ENCODE peak calls at places on chromosomes 6 and 20, in eight cellular contexts. E is keratinocyte, W is breast epithelium, J is heart left ventricle, G is esophagus muscularis mucosa, P is SJCRH30, T is thoracic aorta, D is pancreas. C is an unnamed sample.

GRCh38 chr6:133632206-133632605 is 256.7 kb upstream of the TCF21 start:
- DNase-seq in E (no peak), W (no peak), J (no peak), G (no peak), P (no peak), T (no peak), D (no peak), C (peak; percentile 77)

GRCh38 chr6:42281016-42281533 is 63.4 kb upstream of the MRPS10 start:
- DNase-seq in E (no peak), W (no peak), J (no peak), G (no peak), P (no peak), T (no peak), D (no peak), C (no peak)

GRCh38 chr6:3784423-3784822 is 32.9 kb upstream of the PXDC1 start:
- DNase-seq in E (no peak), W (no peak), J (no peak), G (no peak), P (no peak), T (no peak), D (no peak), C (no peak)

GRCh38 chr6:43097502-43097901 is 21.4 kb downstream of the PTK7 start:
- DNase-seq in E (no peak), W (no peak), J (no peak), G (no peak), P (no peak), T (no peak), D (no peak), C (no peak)

GRCh38 chr20:57648878-57649616 is 28.8 kb upstream of the ZBP1 start:
- DNase-seq in E (no peak), W (no peak), J (no peak), G (peak; percentile 70), P (no peak), T (no peak), D (no peak), C (no peak)

GRCh38 chr20:32792316-32792715 is 27.4 kb upstream of the MAPRE1 start:
- DNase-seq in E (no peak), W (no peak), J (no peak), G (no peak), P (peak; percentile 98), T (no peak), D (no peak), C (peak; percentile 10)

GRCh38 chr6:39402239-39402751 is 79.8 kb upstream of the KCNK16 start:
- DNase-seq in E (no peak), W (no peak), J (no peak), G (peak; percentile 87), P (no peak), T (no peak), D (no peak), C (peak; percentile 46)

GRCh38 chr20:20450461-20451027 is 82.6 kb downstream of the INSM1 start:
- DNase-seq in E (no peak), W (no peak), J (peak; percentile 66), G (no peak), P (no peak), T (no peak), D (no peak), C (no peak)

GRCh38 chr6:164812706-164813105 is 496.7 kb downstream of the C6orf118 start:
- DNase-seq in E (no peak), W (no peak), J (no peak), G (no peak), P (no peak), T (no peak), D (no peak), C (no peak)

GRCh38 chr6:149846321-149846720 is 17.8 kb downstream of the LRP11 start:
- DNase-seq in E (no peak), W (peak; percentile 65), J (no peak), G (no peak), P (peak; percentile 87), T (no peak), D (no peak), C (peak; percentile 67)

GRCh38 chr6:113488812-113489685 is 368.1 kb upstream of the MARCKS start:
- DNase-seq in E (no peak), W (no peak), J (no peak), G (no peak), P (no peak), T (no peak), D (no peak), C (no peak)

GRCh38 chr20:59525500-59526241 is 78.7 kb upstream of the PHACTR3 start:
- DNase-seq in E (no peak), W (no peak), J (peak; percentile 63), G (no peak), P (peak; percentile 85), T (no peak), D (peak; percentile 63), C (peak; percentile 14)

GRCh38 chr6:79338493-79338892 is 104.0 kb upstream of the HMGN3 start:
- DNase-seq in E (no peak), W (no peak), J (no peak), G (no peak), P (no peak), T (no peak), D (no peak), C (no peak)

GRCh38 chr6:31394381-31394780 is 9.0 kb upstream of the MICA start:
- DNase-seq in E (no peak), W (no peak), J (no peak), G (no peak), P (no peak), T (no peak), D (no peak), C (no peak)
- H3K27ac ChIP-seq in E (no peak overlapping the region), W (no peak overlapping the region), J (no peak overlapping the region), G (no peak overlapping the region), P (no peak overlapping the region), T (no peak overlapping the region), D (no peak overlapping the region), C (no peak overlapping the region)

GRCh38 chr20:63402178-63402859 is 41.2 kb upstream of the CHRNA4 start:
- DNase-seq in E (no peak), W (no peak), J (no peak), G (no peak), P (no peak), T (no peak), D (no peak), C (no peak)
- H3K27ac ChIP-seq in E (no peak overlapping the region), W (no peak overlapping the region), J (no peak overlapping the region), G (no peak overlapping the region), P (no peak overlapping the region), T (no peak overlapping the region), D (no peak overlapping the region), C (no peak overlapping the region)

GRCh38 chr6:19803331-19804330 is 33.5 kb upstream of the ID4 start:
- DNase-seq in E (no peak), W (no peak), J (no peak), G (no peak), P (no peak), T (no peak), D (no peak), C (peak; percentile 17)
- H3K27ac ChIP-seq in E (no peak overlapping the region), W (peak overlapping the region; percentile 87), J (peak overlapping the region; percentile 75), G (peak overlapping the region; percentile 94), P (peak overlapping the region; percentile 85), T (peak overlapping the region; percentile 93), D (peak overlapping the region; percentile 94), C (no peak overlapping the region)

DNA sequence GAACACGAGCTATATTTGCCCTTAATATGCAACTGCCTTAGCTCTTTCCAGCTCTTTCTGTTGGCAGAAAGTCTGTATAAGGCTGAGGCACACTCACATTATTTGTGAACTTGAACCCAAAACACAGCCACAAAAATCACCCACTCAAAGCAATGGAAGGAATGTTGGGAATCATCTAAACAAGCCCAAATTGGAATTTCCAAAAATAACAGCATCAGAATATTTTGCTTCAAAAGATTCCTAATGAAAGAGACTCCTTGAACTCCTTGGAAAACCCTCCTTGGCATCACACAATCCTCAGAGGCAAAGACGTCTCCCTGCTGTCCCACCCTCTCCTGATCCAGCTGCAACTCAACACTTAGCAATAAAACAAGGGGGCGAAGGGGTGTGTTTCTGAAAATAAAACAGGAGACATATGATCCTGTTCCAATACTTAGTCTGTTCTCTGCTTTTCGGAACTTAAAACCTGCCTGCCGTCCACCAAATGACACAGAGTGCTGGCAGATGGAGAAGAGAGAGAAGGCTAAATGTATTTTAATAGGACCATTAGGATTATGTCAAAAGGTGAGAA is 320.8 kb upstream of the JARID2 start:
- DNase-seq in E (no peak), W (no peak), J (no peak), G (no peak), P (no peak), T (no peak), D (no peak), C (no peak)
- H3K27ac ChIP-seq in E (no peak overlapping the region), W (no peak overlapping the region), J (no peak overlapping the region), G (no peak overlapping the region), P (peak overlapping the region; percentile 35), T (no peak overlapping the region), D (no peak overlapping the region), C (no peak overlapping the region)

GRCh38 chr20:49593441-49594142 is 25.7 kb upstream of the PTGIS start:
- DNase-seq in E (no peak), W (no peak), J (no peak), G (no peak), P (no peak), T (no peak), D (no peak), C (no peak)

GRCh38 chr20:49595346-49595745 is 27.4 kb upstream of the PTGIS start:
- DNase-seq in E (no peak), W (no peak), J (no peak), G (no peak), P (no peak), T (no peak), D (no peak), C (no peak)

GRCh38 chr20:49595811-49596545 is 28.0 kb upstream of the PTGIS start:
- DNase-seq in E (no peak), W (no peak), J (no peak), G (no peak), P (peak; percentile 76), T (no peak), D (no peak), C (no peak)

GRCh38 chr20:49594143-49594928 is 26.4 kb upstream of the PTGIS start:
- DNase-seq in E (no peak), W (no peak), J (peak; percentile 80), G (no peak), P (peak; percentile 90), T (no peak), D (no peak), C (no peak)

GRCh38 chr20:49594929-49595311 is 27.0 kb upstream of the PTGIS start:
- DNase-seq in E (no peak), W (no peak), J (no peak), G (no peak), P (no peak), T (no peak), D (no peak), C (no peak)
- H3K27ac ChIP-seq in E (no peak overlapping the region), W (peak overlapping the region; percentile 68), J (no peak overlapping the region), G (peak overlapping the region; percentile 60), P (no peak overlapping the region), T (peak overlapping the region; percentile 91), D (no peak overlapping the region), C (peak overlapping the region; percentile 86)

DNA sequence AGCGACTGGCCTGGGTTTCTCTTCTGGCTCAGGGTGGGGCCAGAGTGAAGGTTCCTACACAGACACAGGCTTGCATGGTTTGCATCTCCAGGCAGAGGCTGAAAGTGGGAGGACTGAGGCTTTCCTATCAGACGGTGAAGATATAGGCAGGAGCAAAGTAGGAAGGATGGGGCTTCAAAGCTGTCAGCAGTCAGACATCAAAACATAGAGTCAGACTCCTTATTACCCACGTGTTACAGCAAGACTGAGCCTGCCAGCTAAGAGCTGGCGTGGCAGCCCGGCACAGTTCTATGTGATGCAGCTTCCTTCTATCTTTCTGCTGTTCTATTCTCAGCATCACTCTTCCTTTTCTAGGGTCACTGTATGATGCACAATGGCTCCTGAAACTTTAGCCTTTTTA is 445.1 kb downstream of the DOK5 start:
- DNase-seq in E (no peak), W (no peak), J (no peak), G (no peak), P (no peak), T (no peak), D (no peak), C (no peak)
- H3K27ac ChIP-seq in E (no peak overlapping the region), W (no peak overlapping the region), J (no peak overlapping the region), G (no peak overlapping the region), P (no peak overlapping the region), T (no peak overlapping the region), D (no peak overlapping the region), C (no peak overlapping the region)

GRCh38 chr6:126047648-126048047 is 61.3 kb downstream of the TRMT11 start:
- DNase-seq in E (no peak), W (no peak), J (no peak), G (no peak), P (no peak), T (no peak), D (no peak), C (no peak)
- H3K27ac ChIP-seq in E (no peak overlapping the region), W (no peak overlapping the region), J (no peak overlapping the region), G (no peak overlapping the region), P (no peak overlapping the region), T (no peak overlapping the region), D (no peak overlapping the region), C (no peak overlapping the region)